ENCODE peak calls at places on chromosome X, in six cellular contexts. W is uterus, E is tibial nerve, K is aorta, P is lower lobe of right lung, Y is fibroblast of lung. O is an unnamed sample. For H3K9me3 and H3K4me1, the result is how much of the 10 kb centered on the place peaks cover.

GRCh38 chrX:77527233-77528001 is 80.2 kb downstream of the FGF16 start:
- DNase-seq in W (no peak), E (no peak), K (peak), P (no peak), Y (no peak), O (no peak)

GRCh38 chrX:27619975-27620374 is 29.8 kb downstream of the DCAF8L2 start:
- DNase-seq in W (no peak), E (no peak), K (no peak), P (no peak), Y (peak), O (no peak)

GRCh38 chrX:2703991-2704369 is 12.9 kb downstream of the CD99 start:
- DNase-seq in W (no peak), E (peak), K (no peak), P (no peak), Y (peak), O (no peak)

GRCh38 chrX:47662144-47662657 is 3.2 kb upstream of the UXT start:
- DNase-seq in W (no peak), E (no peak), K (no peak), P (no peak), Y (peak), O (no peak)

GRCh38 chrX:24918715-24919114 is 97.0 kb downstream of the ARX start:
- DNase-seq in W (no peak), E (no peak), K (no peak), P (no peak), Y (no peak), O (no peak)

GRCh38 chrX:22922961-22923360 is 76.8 kb upstream of the DDX53 start:
- DNase-seq in W (peak), E (no peak), K (no peak), P (no peak), Y (peak), O (no peak)

GRCh38 chrX:135688137-135688536 is 25.3 kb upstream of the CT45A1 start:
- DNase-seq in W (no peak), E (no peak), K (no peak), P (no peak), Y (no peak), O (no peak)

GRCh38 chrX:75421688-75422087 is 101.1 kb downstream of the ZDHHC15 start:
- DNase-seq in W (no peak), E (no peak), K (no peak), P (no peak), Y (no peak), O (no peak)

GRCh38 chrX:50827996-50828395 is 14.0 kb upstream of the SHROOM4 start:
- DNase-seq in W (no peak), E (no peak), K (no peak), P (no peak), Y (peak), O (no peak)

GRCh38 chrX:84216406-84216805 is 28.4 kb upstream of the RPS6KA6 start:
- DNase-seq in W (no peak), E (no peak), K (no peak), P (no peak), Y (no peak), O (no peak)

GRCh38 chrX:68895339-68896250 is 66.8 kb downstream of the EFNB1 start:
- DNase-seq in W (peak), E (peak), K (peak), P (peak), Y (peak), O (no peak)

GRCh38 chrX:13367950-13368349 is 48.1 kb upstream of the ATXN3L start:
- DNase-seq in W (no peak), E (no peak), K (no peak), P (no peak), Y (peak), O (no peak)

GRCh38 chrX:24475480-24475879 is 10.4 kb downstream of the PDK3 start:
- DNase-seq in W (no peak), E (no peak), K (no peak), P (no peak), Y (no peak), O (no peak)

GRCh38 chrX:24025741-24026402 is 1.1 kb downstream of the KLHL15 start:
- DNase-seq in W (peak), E (peak), K (no peak), P (no peak), Y (peak), O (no peak)

GRCh38 chrX:30224541-30224940 is 5.9 kb upstream of the MAGEB3 start:
- DNase-seq in W (no peak), E (no peak), K (no peak), P (no peak), Y (no peak), O (no peak)

GRCh38 chrX:120781416-120781815 is 94.2 kb downstream of the CT47B1 start:
- DNase-seq in W (no peak), E (no peak), K (no peak), P (no peak), Y (peak), O (no peak)

GRCh38 chrX:41518127-41518840 is 71.1 kb downstream of the NYX start:
- DNase-seq in W (no peak), E (no peak), K (no peak), P (no peak), Y (no peak), O (no peak)

GRCh38 chrX:23820235-23820782 is 37.3 kb downstream of the SAT1 start:
- DNase-seq in W (no peak), E (no peak), K (no peak), P (no peak), Y (peak), O (no peak)

GRCh38 chrX:153640045-153640686 is 6.8 kb upstream of the DUSP9 start:
- DNase-seq in W (no peak), E (no peak), K (no peak), P (no peak), Y (no peak), O (no peak)

GRCh38 chrX:3271485-3272186 is 74.8 kb downstream of the MXRA5 start:
- DNase-seq in W (no peak), E (no peak), K (no peak), P (no peak), Y (peak), O (no peak)

GRCh38 chrX:15356444-15356843 is 21.1 kb upstream of the PIGA start:
- DNase-seq in W (no peak), E (peak), K (no peak), P (no peak), Y (no peak), O (no peak)

GRCh38 chrX:85977218-85977617 is 70.1 kb downstream of the CHM start:
- DNase-seq in W (no peak), E (no peak), K (no peak), P (no peak), Y (no peak), O (no peak)

GRCh38 chrX:35101901-35102300 is 159.3 kb downstream of the FAM47B start:
- DNase-seq in W (no peak), E (no peak), K (no peak), P (no peak), Y (peak), O (no peak)

GRCh38 chrX:75603833-75604232 is 81.0 kb upstream of the ZDHHC15 start:
- DNase-seq in W (no peak), E (no peak), K (no peak), P (no peak), Y (peak), O (peak)

GRCh38 chrX:78708830-78709229 is 38.7 kb upstream of the LPAR4 start:
- DNase-seq in W (peak), E (peak), K (no peak), P (no peak), Y (no peak), O (no peak)

GRCh38 chrX:111411591-111412371 is at the start of gene DCX:
- DNase-seq in W (no peak), E (no peak), K (no peak), P (no peak), Y (no peak), O (no peak)

DNA sequence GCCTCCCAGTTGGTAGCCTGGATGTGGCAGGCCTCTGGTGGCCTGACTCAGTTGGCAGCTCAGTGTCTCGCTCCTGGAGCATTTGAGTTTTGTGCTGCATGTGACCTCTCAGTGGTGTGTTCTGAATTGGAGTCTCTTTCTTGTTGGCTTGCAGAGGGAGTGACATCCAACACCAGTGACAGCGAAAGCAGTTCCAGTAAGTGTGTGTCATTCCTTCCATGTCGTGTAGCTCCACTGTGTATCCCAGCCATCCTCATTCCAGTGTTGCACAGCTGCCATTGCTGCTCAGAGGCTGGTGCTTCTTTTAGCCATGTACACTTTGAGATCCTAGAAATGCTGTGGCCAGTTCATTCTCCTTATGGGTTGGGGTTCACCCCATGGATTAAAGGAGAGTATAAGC is 52.4 kb downstream of the DLG3 start:
- DNase-seq in W (no peak), E (no peak), K (no peak), P (no peak), Y (no peak), O (no peak)
- H3K9me3 ChIP-seq in W (under half), E (under half), K (under half), P (under half), Y (under half), O (under half)

GRCh38 chrX:10047133-10047532 is 80.0 kb downstream of the CLDN34 start:
- DNase-seq in W (no peak), E (no peak), K (no peak), P (no peak), Y (no peak), O (no peak)
- H3K27ac ChIP-seq in W (no peak), E (no peak), K (no peak), P (no peak), Y (no peak), O (no peak)

GRCh38 chrX:19747672-19748610 is 139.5 kb downstream of the SH3KBP1 start:
- DNase-seq in W (no peak), E (no peak), K (peak), P (peak), Y (no peak), O (peak)
- H3K4me1 ChIP-seq in W (under half), E (under half), K (under half), P (under half), Y (under half), O (half or more)

DNA sequence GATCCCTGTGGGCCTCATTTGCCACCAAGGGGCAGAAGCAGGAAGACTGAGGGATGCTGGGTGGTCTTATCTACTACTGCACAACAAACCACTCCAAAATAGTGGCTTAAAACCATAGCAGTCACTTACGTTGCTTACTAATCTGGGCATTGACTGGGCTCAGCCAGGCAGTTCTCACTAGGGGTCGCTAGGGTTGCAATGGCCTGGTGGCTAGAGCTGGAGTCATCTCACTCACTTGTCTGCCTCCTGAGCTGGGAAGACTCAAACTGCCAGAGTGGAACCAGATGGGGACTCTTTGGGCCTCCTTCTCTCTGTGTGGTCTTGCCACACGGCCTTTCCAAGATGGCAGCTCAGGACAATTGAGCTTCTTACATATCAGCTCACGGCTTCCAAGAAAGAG is 216.3 kb upstream of the BCOR start:
- DNase-seq in W (no peak), E (no peak), K (no peak), P (no peak), Y (no peak), O (no peak)
- H3K9me3 ChIP-seq in W (under half), E (under half), K (under half), P (under half), Y (under half), O (under half)

DNA sequence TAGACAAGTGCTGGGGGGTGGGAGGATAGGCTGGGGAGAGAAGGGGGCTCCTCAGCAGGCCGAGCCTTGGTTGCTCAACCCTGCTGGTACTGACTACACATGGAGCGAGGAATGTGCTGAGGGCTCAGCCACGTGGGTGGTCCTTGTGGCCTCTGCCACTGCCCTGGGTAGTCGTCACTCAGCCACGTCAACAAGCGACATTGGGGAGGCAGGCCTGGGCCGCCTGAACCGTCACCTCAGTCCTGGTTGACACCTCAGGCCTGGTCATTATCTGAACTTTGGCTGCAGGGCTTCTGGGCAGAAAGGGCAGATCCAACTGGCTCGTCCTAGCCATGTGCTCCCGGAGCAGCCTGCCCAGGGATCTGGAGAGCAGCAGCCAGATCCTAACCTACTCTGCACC is 62.7 kb upstream of the GDPD2 start:
- DNase-seq in W (no peak), E (no peak), K (no peak), P (no peak), Y (no peak), O (no peak)
- H3K27ac ChIP-seq in W (no peak), E (no peak), K (no peak), P (no peak), Y (no peak), O (no peak)

O was measured in CD8-positive, alpha-beta memory T cell.